ENCODE peak calls at places on chromosomes 3 and 15, in six cellular contexts. Z, J, D, Y, N and P are unnamed samples. For H3K9me3, the result is how much of the 10 kb centered on the place peaks cover.

GRCh38 chr3:11600501-11601282 is 43.0 kb downstream of the VGLL4 start:
- DNase-seq in J (peak), D (peak), N (peak), Z (peak), Y (peak), P (peak)

GRCh38 chr15:70071799-70072198 is 25.9 kb downstream of the TLE3 start:
- DNase-seq in J (no peak), N (no peak), D (no peak), Z (no peak), Y (no peak), P (no peak)

GRCh38 chr15:68114356-68114755 is 60.2 kb downstream of the PIAS1 start:
- DNase-seq in N (no peak), J (no peak), D (no peak), Y (peak), Z (no peak), P (peak)

GRCh38 chr15:48176097-48176496 is 2.0 kb downstream of the MYEF2 start:
- DNase-seq in Y (peak), N (no peak), D (no peak), J (no peak), Z (no peak), P (no peak)

GRCh38 chr15:49041406-49041805 is 4.8 kb downstream of the SECISBP2L start:
- DNase-seq in D (no peak), J (no peak), Z (no peak), N (no peak), Y (no peak), P (peak)

GRCh38 chr15:50857763-50858162 is 50.7 kb upstream of the AP4E1 start:
- DNase-seq in Y (no peak), D (no peak), Z (no peak), N (no peak), J (no peak), P (no peak)

GRCh38 chr15:69035205-69035917 is 20.9 kb downstream of the NOX5 start:
- DNase-seq in D (no peak), N (no peak), J (peak), Y (no peak), Z (no peak), P (peak)

GRCh38 chr15:52730163-52730562 is 51.0 kb upstream of the ATOSA start:
- DNase-seq in Z (no peak), Y (peak), N (no peak), D (no peak), J (no peak), P (peak)

GRCh38 chr3:136898549-136898948 is 36.5 kb downstream of the NCK1 start:
- DNase-seq in N (no peak), J (no peak), D (no peak), Z (no peak), Y (no peak), P (no peak)
- H3K9me3 ChIP-seq in N (under half), J (under half), D (under half), Z (under half), Y (under half), P (under half)

DNA sequence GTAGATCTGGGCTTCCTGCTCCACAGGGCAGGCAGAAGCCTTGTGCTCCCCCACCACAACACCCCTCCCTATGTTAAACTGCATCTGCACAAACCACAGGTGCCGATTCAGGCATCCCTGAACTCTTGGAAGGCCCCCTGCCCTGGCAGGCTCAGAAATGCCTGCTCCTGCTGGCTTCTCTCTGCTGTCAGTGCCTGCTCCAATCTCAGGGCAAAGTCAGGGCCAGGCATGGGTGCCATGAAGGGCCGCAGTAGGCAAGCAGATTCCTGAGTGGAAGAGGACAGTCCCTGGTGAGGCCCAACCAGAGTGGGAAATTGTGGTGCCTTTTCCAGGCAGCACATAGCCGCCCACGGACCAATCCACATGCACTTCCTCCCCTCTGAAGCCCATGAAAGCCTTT is 13.6 kb downstream of the PRR20G start:
- DNase-seq in Y (no peak), D (no peak), N (no peak), Z (no peak), J (no peak), P (no peak)
- H3K9me3 ChIP-seq in Y (under half), D (under half), N (under half), Z (under half), J (under half), P (under half)

DNA sequence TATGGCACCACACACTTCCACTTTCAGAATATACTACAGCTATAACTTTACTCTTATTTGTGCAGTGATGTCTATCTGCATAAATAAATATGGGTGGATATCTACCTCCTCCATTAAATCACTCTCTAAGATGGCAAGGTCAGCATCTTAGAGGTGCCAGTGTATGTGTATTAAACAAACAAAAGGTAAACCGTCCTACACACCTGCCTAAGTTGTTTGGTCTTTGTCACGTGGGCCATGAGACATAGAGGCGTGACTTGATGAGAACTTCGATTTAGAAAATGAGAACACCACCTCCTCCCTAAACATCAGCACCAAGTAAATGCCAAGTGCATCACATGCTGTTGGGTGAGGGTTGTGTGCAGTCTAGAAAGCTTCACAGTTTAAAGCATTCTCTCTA is 310.6 kb downstream of the GRM7 start:
- DNase-seq in Y (no peak), Z (no peak), N (no peak), J (no peak), D (no peak), P (no peak)
- H3K9me3 ChIP-seq in Y (under half), Z (under half), N (under half), J (under half), D (under half), P (under half)

DNA sequence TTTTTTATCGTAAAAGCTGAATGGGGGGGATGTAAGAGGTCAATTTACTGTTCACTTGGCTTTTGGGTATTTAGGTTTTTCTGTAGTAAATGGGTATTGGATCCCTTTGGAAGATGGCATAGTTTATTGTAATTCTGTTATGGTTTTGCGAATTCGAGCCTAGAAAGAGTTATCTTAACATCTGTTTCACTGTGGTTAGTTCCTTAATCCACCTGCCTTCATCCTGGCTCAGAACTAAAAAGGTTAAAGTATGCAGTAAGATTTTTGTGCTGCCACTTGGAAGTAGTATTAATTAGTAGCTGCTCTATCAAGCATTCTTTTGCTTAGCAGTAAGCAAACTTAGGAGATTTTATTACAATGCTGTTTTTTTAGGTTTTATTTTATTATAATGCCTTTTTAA is 62.4 kb downstream of the ARIH1 start:
- DNase-seq in Y (no peak), D (no peak), Z (no peak), N (no peak), J (no peak), P (no peak)
- H3K9me3 ChIP-seq in Y (under half), D (under half), Z (under half), N (under half), J (under half), P (under half)